ENCODE peak calls at places on chromosomes 4 and X, in eight cellular contexts. One of them, this sample, is unnamed.

GRCh38 chrX:148659481-148659880 is 159.1 kb downstream of the AFF2 start:
- DNase-seq in endothelial cell of umbilical vein: no peak
- DNase-seq in H4: no peak
- DNase-seq in endothelial cell: no peak
- DNase-seq in anterior cingulate cortex: no peak
- DNase-seq in cardiac muscle cell: no peak
- DNase-seq in SIG-M5: no peak
- DNase-seq in left cardiac atrium: no peak
- DNase-seq in this sample: no peak

GRCh38 chr4:57182132-57182874 is 72.1 kb upstream of the IGFBP7 start:
- DNase-seq in endothelial cell of umbilical vein: peak; percentile 31
- DNase-seq in H4: peak; percentile 34
- DNase-seq in endothelial cell: no peak
- DNase-seq in anterior cingulate cortex: peak; percentile 16
- DNase-seq in cardiac muscle cell: no peak
- DNase-seq in SIG-M5: no peak
- DNase-seq in left cardiac atrium: peak; percentile 62
- DNase-seq in this sample: peak; percentile 86

GRCh38 chr4:6396696-6397236 is 75.6 kb downstream of the PPP2R2C start:
- DNase-seq in endothelial cell of umbilical vein: no peak
- DNase-seq in H4: no peak
- DNase-seq in endothelial cell: no peak
- DNase-seq in anterior cingulate cortex: no peak
- DNase-seq in cardiac muscle cell: no peak
- DNase-seq in SIG-M5: no peak
- DNase-seq in left cardiac atrium: no peak
- DNase-seq in this sample: no peak

GRCh38 chr4:4480205-4480604 is 61.6 kb downstream of the STX18 start:
- DNase-seq in endothelial cell of umbilical vein: no peak
- DNase-seq in H4: no peak
- DNase-seq in endothelial cell: no peak
- DNase-seq in anterior cingulate cortex: no peak
- DNase-seq in cardiac muscle cell: no peak
- DNase-seq in SIG-M5: no peak
- DNase-seq in left cardiac atrium: no peak
- DNase-seq in this sample: no peak

GRCh38 chrX:85851418-85851817 is 195.9 kb downstream of the CHM start:
- DNase-seq in endothelial cell of umbilical vein: peak; percentile 1
- DNase-seq in H4: no peak
- DNase-seq in endothelial cell: peak; percentile 3
- DNase-seq in anterior cingulate cortex: no peak
- DNase-seq in cardiac muscle cell: peak; percentile 39
- DNase-seq in SIG-M5: no peak
- DNase-seq in left cardiac atrium: no peak
- DNase-seq in this sample: no peak

GRCh38 chr4:122703868-122704267 is 28.6 kb upstream of the BBS12 start:
- DNase-seq in endothelial cell of umbilical vein: no peak
- DNase-seq in H4: no peak
- DNase-seq in endothelial cell: no peak
- DNase-seq in anterior cingulate cortex: no peak
- DNase-seq in cardiac muscle cell: no peak
- DNase-seq in SIG-M5: no peak
- DNase-seq in left cardiac atrium: no peak
- DNase-seq in this sample: peak; percentile 26

GRCh38 chr4:4430492-4431195 is 43.7 kb downstream of the NSG1 start:
- DNase-seq in endothelial cell of umbilical vein: peak; percentile 50
- DNase-seq in H4: peak; percentile 74
- DNase-seq in endothelial cell: peak; percentile 74
- DNase-seq in anterior cingulate cortex: no peak
- DNase-seq in cardiac muscle cell: peak; percentile 70
- DNase-seq in SIG-M5: no peak
- DNase-seq in left cardiac atrium: peak; percentile 50
- DNase-seq in this sample: peak; percentile 66

GRCh38 chr4:795726-796119 is 30.2 kb downstream of the CPLX1 start:
- DNase-seq in endothelial cell of umbilical vein: no peak
- DNase-seq in H4: no peak
- DNase-seq in endothelial cell: no peak
- DNase-seq in anterior cingulate cortex: no peak
- DNase-seq in cardiac muscle cell: no peak
- DNase-seq in SIG-M5: no peak
- DNase-seq in left cardiac atrium: no peak
- DNase-seq in this sample: no peak

GRCh38 chrX:13334491-13334890 is 14.6 kb upstream of the ATXN3L start:
- DNase-seq in endothelial cell of umbilical vein: no peak
- DNase-seq in H4: no peak
- DNase-seq in endothelial cell: no peak
- DNase-seq in anterior cingulate cortex: no peak
- DNase-seq in cardiac muscle cell: no peak
- DNase-seq in SIG-M5: no peak
- DNase-seq in left cardiac atrium: no peak
- DNase-seq in this sample: no peak

GRCh38 chr4:109959195-109959594 is 46.5 kb downstream of the EGF start:
- DNase-seq in endothelial cell of umbilical vein: no peak
- DNase-seq in H4: no peak
- DNase-seq in endothelial cell: no peak
- DNase-seq in anterior cingulate cortex: no peak
- DNase-seq in cardiac muscle cell: no peak
- DNase-seq in SIG-M5: no peak
- DNase-seq in left cardiac atrium: no peak
- DNase-seq in this sample: no peak

GRCh38 chr4:68129793-68130192 is at the start of gene TMPRSS11F:
- DNase-seq in endothelial cell of umbilical vein: no peak
- DNase-seq in H4: no peak
- DNase-seq in endothelial cell: no peak
- DNase-seq in anterior cingulate cortex: no peak
- DNase-seq in cardiac muscle cell: no peak
- DNase-seq in SIG-M5: no peak
- DNase-seq in left cardiac atrium: no peak
- DNase-seq in this sample: no peak

GRCh38 chr4:103108547-103108946 is 8.9 kb upstream of the BDH2 start:
- DNase-seq in endothelial cell of umbilical vein: no peak
- DNase-seq in H4: no peak
- DNase-seq in endothelial cell: no peak
- DNase-seq in anterior cingulate cortex: no peak
- DNase-seq in cardiac muscle cell: no peak
- DNase-seq in SIG-M5: no peak
- DNase-seq in left cardiac atrium: no peak
- DNase-seq in this sample: no peak

GRCh38 chrX:24890677-24891076 is 125.1 kb downstream of the ARX start:
- DNase-seq in endothelial cell of umbilical vein: no peak
- DNase-seq in H4: no peak
- DNase-seq in endothelial cell: no peak
- DNase-seq in anterior cingulate cortex: no peak
- DNase-seq in cardiac muscle cell: no peak
- DNase-seq in SIG-M5: no peak
- DNase-seq in left cardiac atrium: no peak
- DNase-seq in this sample: no peak

GRCh38 chr4:93480452-93480851 is 348.1 kb upstream of the ATOH1 start:
- DNase-seq in endothelial cell of umbilical vein: no peak
- DNase-seq in H4: no peak
- DNase-seq in endothelial cell: no peak
- DNase-seq in anterior cingulate cortex: no peak
- DNase-seq in cardiac muscle cell: no peak
- DNase-seq in SIG-M5: no peak
- DNase-seq in left cardiac atrium: no peak
- DNase-seq in this sample: no peak

GRCh38 chr4:1868293-1868692 is 2.9 kb upstream of the NSD2 start:
- DNase-seq in endothelial cell of umbilical vein: no peak
- DNase-seq in H4: no peak
- DNase-seq in endothelial cell: no peak
- DNase-seq in anterior cingulate cortex: no peak
- DNase-seq in cardiac muscle cell: no peak
- DNase-seq in SIG-M5: no peak
- DNase-seq in left cardiac atrium: no peak
- DNase-seq in this sample: no peak

GRCh38 chr4:151035321-151035720 is 20.2 kb upstream of the LRBA start:
- DNase-seq in endothelial cell of umbilical vein: no peak
- DNase-seq in H4: no peak
- DNase-seq in endothelial cell: no peak
- DNase-seq in anterior cingulate cortex: no peak
- DNase-seq in cardiac muscle cell: no peak
- DNase-seq in SIG-M5: no peak
- DNase-seq in left cardiac atrium: no peak
- DNase-seq in this sample: peak; percentile 5